ENCODE peak calls at places on chromosome 12, in eight cellular contexts. J, D, F, E, P, W, H and L are unnamed samples.

GRCh38 chr12:5716221-5716620 is 228.8 kb downstream of the ANO2 start:
- DNase-seq in J (no peak), E (no peak), P (no peak), F (peak), H (no peak), W (peak), D (no peak), L (no peak)

GRCh38 chr12:110780448-110780847 is 37.8 kb upstream of the PPP1CC start:
- DNase-seq in P (no peak), D (no peak), H (no peak), W (no peak), E (no peak), J (no peak), F (no peak), L (no peak)

GRCh38 chr12:93838180-93838579 is 161.0 kb downstream of the CRADD start:
- DNase-seq in H (no peak), J (no peak), E (no peak), D (no peak), F (peak), P (no peak), W (no peak), L (no peak)

GRCh38 chr12:42482820-42483533 is 106.6 kb downstream of the PRICKLE1 start:
- DNase-seq in J (no peak), P (peak), D (peak), H (peak), E (no peak), W (peak), F (peak), L (peak)

GRCh38 chr12:28963554-28963953 is 185.5 kb upstream of the FAR2 start:
- DNase-seq in E (no peak), P (no peak), J (peak), W (peak), D (no peak), F (no peak), H (no peak), L (peak)

GRCh38 chr12:4275869-4276253 is 2.3 kb downstream of the CCND2 start:
- DNase-seq in W (no peak), H (no peak), P (no peak), F (peak), E (no peak), D (no peak), J (no peak), L (no peak)

GRCh38 chr12:558595-558994 is 98.9 kb downstream of the B4GALNT3 start:
- DNase-seq in W (no peak), E (no peak), P (no peak), H (no peak), J (no peak), D (no peak), F (no peak), L (no peak)

GRCh38 chr12:113030875-113031525 is 25.5 kb upstream of the DTX1 start:
- DNase-seq in W (peak), E (no peak), F (no peak), D (peak), J (peak), P (peak), H (no peak), L (peak)

GRCh38 chr12:76260390-76260748 is 87.8 kb downstream of the BBS10 start:
- DNase-seq in P (no peak), H (no peak), F (no peak), E (no peak), J (no peak), W (peak), D (no peak), L (no peak)

GRCh38 chr12:107558141-107558815 is 127.3 kb upstream of the PWP1 start:
- DNase-seq in F (no peak), W (no peak), H (no peak), J (no peak), E (no peak), D (no peak), P (no peak), L (no peak)

GRCh38 chr12:52903855-52904508 is 894 bp downstream of the KRT8 start:
- DNase-seq in W (peak), D (peak), P (peak), H (no peak), J (no peak), E (no peak), F (no peak), L (peak)

GRCh38 chr12:132306885-132307191 is 22.6 kb downstream of the GALNT9 start:
- DNase-seq in W (no peak), P (no peak), H (no peak), J (no peak), D (no peak), E (no peak), F (no peak), L (no peak)

GRCh38 chr12:26771861-26772260 is 61.1 kb downstream of the ITPR2 start:
- DNase-seq in E (no peak), D (no peak), F (no peak), H (no peak), W (no peak), P (no peak), J (no peak), L (no peak)

GRCh38 chr12:78636253-78636855 is 228.2 kb upstream of the SYT1 start:
- DNase-seq in H (no peak), D (no peak), F (no peak), W (no peak), P (no peak), E (peak), J (no peak), L (no peak)

GRCh38 chr12:44709166-44709565 is 166.9 kb downstream of the NELL2 start:
- DNase-seq in D (no peak), J (no peak), E (no peak), F (no peak), P (no peak), W (no peak), H (no peak), L (no peak)

GRCh38 chr12:21675096-21675495 is 17.5 kb upstream of the LDHB start:
- DNase-seq in E (no peak), D (no peak), F (no peak), W (no peak), H (no peak), J (no peak), P (no peak), L (no peak)

DNA sequence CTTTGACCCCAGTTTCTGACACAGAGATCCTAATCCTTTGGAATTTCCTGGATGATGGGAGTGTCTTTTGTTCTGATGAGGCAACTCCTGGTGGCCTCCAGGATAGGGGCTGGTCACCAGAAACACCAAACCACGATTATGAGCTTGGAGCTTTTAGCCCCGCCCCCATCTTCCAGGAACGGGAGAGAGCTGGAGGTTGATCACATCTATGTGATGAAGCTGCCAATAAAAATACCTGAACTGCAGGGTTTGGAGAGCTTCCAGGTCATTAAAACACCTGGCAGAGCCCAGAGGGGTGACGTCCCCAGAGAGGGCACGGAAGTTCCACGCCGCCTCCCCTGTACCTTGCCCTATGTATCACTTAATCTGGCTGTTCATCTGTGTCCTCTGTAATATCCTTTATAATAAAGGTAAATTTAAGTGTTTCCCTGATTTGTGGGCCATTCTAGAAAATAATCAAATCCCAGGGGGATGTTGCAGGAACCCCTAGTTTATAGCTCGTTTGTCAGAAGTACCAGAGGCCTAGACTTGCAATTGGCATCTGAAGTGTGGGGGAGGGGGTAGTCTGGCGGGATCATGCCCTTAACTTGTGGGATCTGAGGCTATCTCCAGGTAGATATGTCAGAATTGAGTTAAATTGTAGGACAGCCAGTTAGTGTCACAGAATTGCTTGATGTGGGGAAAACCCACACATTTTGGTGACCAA is 21.2 kb downstream of the APPL2 start:
- DNase-seq in D (no peak), F (peak), H (no peak), J (no peak), P (no peak), E (no peak), W (peak), L (no peak)
- TF ChIP-seq POLR2AphosphoS5 in D (no peak), F (peak), H (no peak), J (no peak), P (no peak), E (no peak), W (peak), L (no peak)

GRCh38 chr12:121423682-121424631 is 24.0 kb downstream of the RNF34 start:
- DNase-seq in H (no peak), D (no peak), J (no peak), F (no peak), W (no peak), P (no peak), E (no peak), L (no peak)
- TF ChIP-seq POLR2AphosphoS5 in H (no peak), D (no peak), J (no peak), F (no peak), W (no peak), P (no peak), E (no peak), L (no peak)

GRCh38 chr12:46206471-46206870 is 62.4 kb downstream of the SLC38A1 start:
- DNase-seq in H (no peak), J (no peak), W (no peak), F (no peak), D (no peak), E (no peak), P (no peak), L (no peak)
- TF ChIP-seq POLR2AphosphoS5 in H (no peak), J (no peak), W (no peak), F (no peak), D (no peak), E (no peak), P (no peak), L (no peak)

DNA sequence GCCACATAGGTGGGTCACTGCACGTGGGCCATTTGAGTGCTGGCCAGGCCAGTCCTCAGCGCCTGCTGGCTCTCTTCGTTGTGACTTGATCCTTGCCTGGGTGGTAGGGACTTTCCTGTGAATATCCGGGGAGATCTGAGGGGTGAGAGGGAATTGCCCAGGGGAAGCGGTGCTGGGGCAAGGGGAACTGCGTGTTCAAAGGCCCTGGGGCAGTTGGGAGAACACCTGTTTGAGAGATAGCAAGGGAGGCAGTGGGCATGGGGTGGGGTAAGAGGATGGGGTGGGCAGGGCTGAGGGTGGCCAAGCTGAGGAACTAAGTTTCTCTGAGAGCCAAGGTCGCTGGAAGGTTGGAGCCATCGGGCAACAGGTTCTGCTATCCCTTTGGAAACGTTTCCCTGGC is 25.0 kb downstream of the SETD1B start:
- DNase-seq in E (no peak), J (no peak), W (no peak), F (no peak), D (no peak), H (no peak), P (no peak), L (no peak)
- TF ChIP-seq POLR2AphosphoS5 in E (no peak), J (no peak), W (no peak), F (no peak), D (no peak), H (no peak), P (no peak), L (no peak)

GRCh38 chr12:9103050-9103854 is 12.5 kb downstream of the A2M start:
- DNase-seq in P (no peak), D (no peak), W (no peak), J (no peak), H (no peak), E (no peak), F (no peak), L (no peak)
- TF ChIP-seq POLR2AphosphoS5 in P (no peak), D (no peak), W (no peak), J (no peak), H (no peak), E (no peak), F (no peak), L (no peak)